ENCODE peak calls at places on chromosomes 13 and 19, in six cellular contexts. L is thoracic aorta, J is cardiac muscle cell, F is uterus, P is SK-N-SH, X is tibial artery. W is an unnamed sample. For H3K27me3 and H3K4me1, the result is how much of the 10 kb centered on the place peaks cover.

GRCh38 chr19:40379446-40380198 is 10.4 kb downstream of the HIPK4 start:
- DNase-seq in X (no peak), J (no peak), P (peak), L (no peak), F (no peak), W (no peak)

GRCh38 chr13:60167121-60167520 is 3.4 kb upstream of the DIAPH3 start:
- DNase-seq in F (no peak), X (no peak), P (no peak), J (no peak), L (no peak), W (no peak)

GRCh38 chr13:64688893-64689677 is 2541.1 kb downstream of the PCDH9 start:
- DNase-seq in P (no peak), L (no peak), J (no peak), X (no peak), F (no peak), W (no peak)

GRCh38 chr19:22532388-22533310 is 101.5 kb upstream of the ZNF492 start:
- DNase-seq in J (no peak), L (peak), P (no peak), X (peak), F (peak), W (no peak)

GRCh38 chr13:44004881-44005280 is 125.2 kb downstream of the LACC1 start:
- DNase-seq in X (no peak), P (no peak), J (no peak), F (no peak), L (no peak), W (no peak)

GRCh38 chr13:44969858-44970484 is 19.3 kb downstream of the NUFIP1 start:
- DNase-seq in X (no peak), L (no peak), F (no peak), P (peak), J (peak), W (peak)

GRCh38 chr13:57632276-57633140 is 964 bp downstream of the PCDH17 start:
- DNase-seq in J (peak), L (no peak), X (peak), F (no peak), P (peak), W (no peak)

GRCh38 chr13:44703371-44703770 is 127.2 kb upstream of the TSC22D1 start:
- DNase-seq in X (no peak), L (no peak), F (no peak), J (no peak), P (no peak), W (no peak)

GRCh38 chr13:42615691-42616090 is 41.7 kb downstream of the TNFSF11 start:
- DNase-seq in J (no peak), F (no peak), X (no peak), L (no peak), P (no peak), W (no peak)

GRCh38 chr13:29884671-29885424 is 34.4 kb upstream of the UBL3 start:
- DNase-seq in L (no peak), X (no peak), P (no peak), J (no peak), F (no peak), W (no peak)

GRCh38 chr13:113298001-113298945 is 1.2 kb downstream of the LAMP1 start:
- DNase-seq in J (no peak), X (no peak), F (no peak), P (no peak), L (no peak), W (no peak)

GRCh38 chr13:77544365-77544764 is 8.9 kb downstream of the SCEL start:
- DNase-seq in P (peak), X (peak), J (peak), L (no peak), F (peak), W (no peak)

GRCh38 chr13:41465215-41465907 is 8.0 kb downstream of the RGCC start:
- DNase-seq in J (no peak), F (no peak), X (peak), P (no peak), L (no peak), W (peak)

GRCh38 chr13:66200555-66200954 is 1029.6 kb downstream of the PCDH9 start:
- DNase-seq in X (no peak), P (no peak), J (no peak), L (no peak), F (no peak), W (no peak)

GRCh38 chr19:33429891-33430673 is 56.6 kb downstream of the CEBPG start:
- DNase-seq in X (no peak), P (no peak), F (no peak), J (no peak), L (no peak), W (no peak)

GRCh38 chr19:4390862-4391693 is 9.3 kb downstream of the SH3GL1 start:
- DNase-seq in F (no peak), L (no peak), P (no peak), J (no peak), X (no peak), W (peak)

GRCh38 chr19:44758596-44758995 is 10.1 kb downstream of the BCL3 start:
- DNase-seq in X (no peak), F (peak), J (peak), L (no peak), P (peak), W (no peak)

GRCh38 chr13:101467415-101467814 is 14.9 kb downstream of the ITGBL1 start:
- DNase-seq in F (no peak), J (no peak), P (no peak), L (no peak), X (no peak), W (no peak)

DNA sequence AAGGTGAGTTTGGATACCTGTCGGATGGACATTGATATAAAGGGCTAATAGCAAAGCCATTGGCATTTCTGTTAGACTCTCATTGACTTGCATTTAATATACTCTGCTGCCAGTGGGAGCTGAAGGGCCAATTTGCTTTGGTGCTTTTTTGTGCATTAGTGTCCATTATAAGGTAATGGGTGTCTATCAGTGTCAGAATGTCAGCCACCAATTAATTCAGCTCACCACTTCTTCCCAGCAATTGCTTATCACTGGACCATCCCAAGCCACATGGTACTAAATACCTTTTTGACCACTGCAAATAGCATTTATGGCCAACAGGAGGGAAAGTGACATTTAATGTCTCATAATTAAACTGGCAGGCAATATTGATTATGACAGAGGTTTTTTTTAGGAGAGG is 317.8 kb downstream of the TEX29 start:
- DNase-seq in P (no peak), L (no peak), J (no peak), X (no peak), F (no peak), W (no peak)
- H3K27me3 ChIP-seq in P (under half), L (under half), J (under half), X (under half), F (under half), W (under half)

GRCh38 chr19:13087795-13088537 is 14.7 kb downstream of the LYL1 start:
- DNase-seq in F (no peak), P (no peak), X (no peak), L (no peak), J (no peak), W (no peak)
- H3K4me1 ChIP-seq in F (under half), P (under half), X (half or more), L (under half), J (under half), W (under half)

DNA sequence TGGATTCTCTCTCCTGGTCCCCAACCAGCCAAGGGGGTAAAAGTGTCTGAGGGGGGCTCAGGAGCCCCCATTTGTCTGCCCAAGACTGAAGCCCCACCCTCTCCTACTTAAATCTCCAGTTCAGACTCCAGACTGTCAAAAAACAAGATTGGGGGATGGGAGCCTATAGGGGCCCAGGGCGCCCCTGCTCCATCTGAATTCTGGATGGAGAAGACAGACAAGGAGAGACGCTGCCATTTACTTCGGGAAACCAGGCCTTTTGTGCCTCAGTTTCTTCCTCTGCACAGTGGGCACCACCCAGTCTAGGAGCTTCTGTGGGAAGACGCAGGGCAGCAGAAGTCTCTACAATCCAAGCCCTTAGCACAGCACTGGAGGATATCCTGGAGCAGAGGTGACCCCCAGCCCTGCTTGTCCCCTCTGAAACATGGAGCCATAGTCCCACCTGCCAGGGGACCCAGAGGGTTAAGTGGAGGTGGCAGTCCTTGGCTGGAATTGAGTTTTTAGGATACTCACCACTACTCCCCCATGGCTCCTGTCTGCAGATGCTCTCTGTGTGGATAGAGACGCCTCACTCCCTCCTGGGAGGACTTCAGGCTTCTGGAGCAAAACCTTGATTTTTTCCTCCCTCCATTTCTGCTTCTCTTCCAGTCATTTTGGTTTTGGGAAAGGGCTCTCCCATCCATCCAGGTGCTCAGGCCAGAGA is 1.7 kb upstream of the CRLF1 start:
- DNase-seq in J (no peak), X (no peak), L (no peak), F (no peak), P (peak), W (no peak)
- H3K27me3 ChIP-seq in J (half or more), X (under half), L (half or more), F (half or more), P (half or more), W (half or more)

GRCh38 chr13:106997219-106997618 is 429.3 kb upstream of the ARGLU1 start:
- DNase-seq in F (no peak), J (no peak), L (no peak), P (no peak), X (no peak), W (no peak)

GRCh38 chr13:106997696-106998095 is 429.8 kb upstream of the ARGLU1 start:
- DNase-seq in J (no peak), X (no peak), L (no peak), P (no peak), F (no peak), W (no peak)

GRCh38 chr13:107003911-107004310 is 436.0 kb upstream of the ARGLU1 start:
- DNase-seq in X (no peak), F (no peak), J (no peak), L (no peak), P (no peak), W (peak)

DNA sequence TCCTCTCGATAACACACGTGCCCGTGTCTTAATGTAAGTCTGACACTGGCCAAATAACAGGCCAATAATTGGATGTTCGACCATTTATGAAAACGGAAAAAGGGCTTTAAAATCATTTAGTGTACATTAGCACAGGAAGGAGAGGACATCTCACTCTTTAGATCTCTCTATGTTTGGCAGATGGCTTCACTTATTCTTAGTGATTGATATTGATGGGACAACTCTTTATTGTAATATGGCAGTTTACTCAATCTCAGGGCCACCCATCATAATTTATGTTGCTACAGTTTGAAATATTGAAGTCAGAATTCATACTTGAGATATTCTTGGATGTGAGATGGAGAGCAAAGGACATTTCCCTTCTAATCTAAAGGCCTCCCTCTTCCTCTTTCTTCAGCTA is 430.7 kb upstream of the ARGLU1 start:
- DNase-seq in X (no peak), F (no peak), L (no peak), P (peak), J (no peak), W (no peak)
- H3K4me1 ChIP-seq in X (under half), F (under half), L (under half), P (under half), J (under half), W (under half)

W was measured in small intestine.